ENCODE peak calls at places on chromosomes 2 and 18, in seven cellular contexts. A is RPMI7951; S is renal cortical epithelial cell; H is mesendoderm; U is activated effector memory CD4-positive, alpha-beta T cell treated with Interleukin-2 at 50 U/mL for 16 hours; P is right lobe of liver; T is GM23248. D is an unnamed sample.

GRCh38 chr2:178105566-178105965 is 6.7 kb upstream of the RBM45 start:
- DNase-seq in A (no peak), S (no peak), H (no peak), U (no peak), P (no peak), T (no peak), D (no peak)

GRCh38 chr2:226190479-226191252 is 609.0 kb downstream of the IRS1 start:
- DNase-seq in A (peak), S (no peak), H (no peak), U (no peak), P (no peak), T (no peak), D (no peak)

GRCh38 chr2:238950551-238950950 is 102.7 kb downstream of the TWIST2 start:
- DNase-seq in A (no peak), S (no peak), H (no peak), U (no peak), P (peak), T (no peak), D (peak)

GRCh38 chr2:71531522-71532047 is 78.2 kb downstream of the DYSF start:
- DNase-seq in A (peak), S (peak), H (peak), U (no peak), P (peak), T (peak), D (peak)

GRCh38 chr2:135820003-135820618 is 16.9 kb downstream of the LCT start:
- DNase-seq in A (peak), S (no peak), H (no peak), U (peak), P (no peak), T (peak), D (peak)

GRCh38 chr18:474416-474815 is 26.1 kb downstream of the COLEC12 start:
- DNase-seq in A (peak), S (no peak), H (peak), U (no peak), P (no peak), T (no peak), D (no peak)

GRCh38 chr18:51123481-51123880 is 74.0 kb downstream of the MEX3C start:
- DNase-seq in A (no peak), S (no peak), H (no peak), U (no peak), P (peak), T (no peak), D (no peak)

GRCh38 chr18:80034852-80035406 is 695 bp downstream of the RBFA start:
- DNase-seq in A (peak), S (peak), H (no peak), U (no peak), P (no peak), T (peak), D (no peak)

GRCh38 chr2:209253544-209253943 is 170.3 kb upstream of the MAP2 start:
- DNase-seq in A (no peak), S (no peak), H (no peak), U (no peak), P (no peak), T (no peak), D (no peak)